ENCODE peak calls at places on chromosome 9, in six cellular contexts. S, C, O, D, H and Y are unnamed samples.

GRCh38 chr9:110007477-110008270 is 200.3 kb downstream of the C9orf152 start:
- DNase-seq in S (no peak), C (no peak), O (no peak), D (no peak), H (no peak), Y (no peak)

GRCh38 chr9:136283291-136284235 is 20.3 kb downstream of the CCDC187 start:
- DNase-seq in S (peak; percentile 43), C (peak; percentile 66), O (peak; percentile 85), D (peak; percentile 76), H (peak; percentile 85), Y (peak; percentile 82)

GRCh38 chr9:134965421-134965820 is 47.7 kb upstream of the FCN1 start:
- DNase-seq in S (no peak), C (no peak), O (peak; percentile 35), D (peak; percentile 26), H (no peak), Y (no peak)

GRCh38 chr9:91282292-91282691 is 79.4 kb downstream of the AUH start:
- DNase-seq in S (no peak), C (no peak), O (no peak), D (no peak), H (no peak), Y (no peak)

GRCh38 chr9:32423371-32423770 is 38.9 kb downstream of the ACO1 start:
- DNase-seq in S (no peak), C (no peak), O (no peak), D (no peak), H (no peak), Y (no peak)

GRCh38 chr9:69861011-69861410 is 40.4 kb downstream of the CFAP95 start:
- DNase-seq in S (no peak), C (no peak), O (no peak), D (no peak), H (no peak), Y (no peak)

GRCh38 chr9:18393340-18394130 is 80.4 kb upstream of the ADAMTSL1 start:
- DNase-seq in S (no peak), C (peak; percentile 67), O (peak; percentile 79), D (no peak), H (peak; percentile 76), Y (peak; percentile 56)

GRCh38 chr9:114448706-114449105 is 56.6 kb downstream of the WHRN start:
- DNase-seq in S (no peak), C (no peak), O (no peak), D (no peak), H (no peak), Y (no peak)

GRCh38 chr9:36144322-36145206 is 8.0 kb downstream of the GLIPR2 start:
- DNase-seq in S (no peak), C (no peak), O (no peak), D (peak; percentile 46), H (no peak), Y (no peak)

GRCh38 chr9:118222375-118222774 is 518.2 kb downstream of the TLR4 start:
- DNase-seq in S (peak; percentile 2), C (no peak), O (no peak), D (no peak), H (no peak), Y (no peak)

GRCh38 chr9:134361426-134361825 is 35.2 kb downstream of the RXRA start:
- DNase-seq in S (no peak), C (no peak), O (no peak), D (no peak), H (no peak), Y (no peak)

GRCh38 chr9:115862021-115862420 is 291.6 kb upstream of the PAPPA start:
- DNase-seq in S (no peak), C (no peak), O (no peak), D (no peak), H (no peak), Y (no peak)

GRCh38 chr9:99074902-99075245 is 30.0 kb upstream of the TGFBR1 start:
- DNase-seq in S (no peak), C (no peak), O (no peak), D (no peak), H (no peak), Y (no peak)

GRCh38 chr9:135227641-135228251 is 140.3 kb downstream of the OLFM1 start:
- DNase-seq in S (no peak), C (no peak), O (peak; percentile 50), D (no peak), H (no peak), Y (no peak)

GRCh38 chr9:114098021-114098659 is 952 bp downstream of the KIF12 start:
- DNase-seq in S (no peak), C (no peak), O (no peak), D (peak; percentile 45), H (peak; percentile 63), Y (peak; percentile 70)

GRCh38 chr9:78982849-78983248 is 588.9 kb upstream of the TLE4 start:
- DNase-seq in S (no peak), C (no peak), O (no peak), D (no peak), H (no peak), Y (no peak)

GRCh38 chr9:105833271-105833975 is 139.1 kb downstream of the TMEM38B start:
- DNase-seq in S (no peak), C (no peak), O (no peak), D (no peak), H (no peak), Y (no peak)

GRCh38 chr9:4927043-4927471 is 58.0 kb upstream of the JAK2 start:
- DNase-seq in S (peak; percentile 33), C (no peak), O (no peak), D (no peak), H (no peak), Y (no peak)

GRCh38 chr9:20754556-20754955 is 70.5 kb downstream of the FOCAD start:
- DNase-seq in S (no peak), C (no peak), O (no peak), D (no peak), H (no peak), Y (no peak)

GRCh38 chr9:77764894-77765780 is 117.0 kb upstream of the GNA14 start:
- DNase-seq in S (no peak), C (no peak), O (no peak), D (no peak), H (no peak), Y (no peak)

GRCh38 chr9:89661391-89661949 is 56.7 kb downstream of the GADD45G start:
- DNase-seq in S (no peak), C (no peak), O (peak; percentile 64), D (peak; percentile 62), H (peak; percentile 55), Y (peak; percentile 47)

GRCh38 chr9:131432597-131433301 is 38.9 kb downstream of the PRRC2B start:
- DNase-seq in S (no peak), C (no peak), O (peak; percentile 39), D (no peak), H (no peak), Y (no peak)
- TF ChIP-seq CTCF in S (no peak), C (no peak), O (no peak), D (no peak), H (no peak), Y (no peak)

DNA sequence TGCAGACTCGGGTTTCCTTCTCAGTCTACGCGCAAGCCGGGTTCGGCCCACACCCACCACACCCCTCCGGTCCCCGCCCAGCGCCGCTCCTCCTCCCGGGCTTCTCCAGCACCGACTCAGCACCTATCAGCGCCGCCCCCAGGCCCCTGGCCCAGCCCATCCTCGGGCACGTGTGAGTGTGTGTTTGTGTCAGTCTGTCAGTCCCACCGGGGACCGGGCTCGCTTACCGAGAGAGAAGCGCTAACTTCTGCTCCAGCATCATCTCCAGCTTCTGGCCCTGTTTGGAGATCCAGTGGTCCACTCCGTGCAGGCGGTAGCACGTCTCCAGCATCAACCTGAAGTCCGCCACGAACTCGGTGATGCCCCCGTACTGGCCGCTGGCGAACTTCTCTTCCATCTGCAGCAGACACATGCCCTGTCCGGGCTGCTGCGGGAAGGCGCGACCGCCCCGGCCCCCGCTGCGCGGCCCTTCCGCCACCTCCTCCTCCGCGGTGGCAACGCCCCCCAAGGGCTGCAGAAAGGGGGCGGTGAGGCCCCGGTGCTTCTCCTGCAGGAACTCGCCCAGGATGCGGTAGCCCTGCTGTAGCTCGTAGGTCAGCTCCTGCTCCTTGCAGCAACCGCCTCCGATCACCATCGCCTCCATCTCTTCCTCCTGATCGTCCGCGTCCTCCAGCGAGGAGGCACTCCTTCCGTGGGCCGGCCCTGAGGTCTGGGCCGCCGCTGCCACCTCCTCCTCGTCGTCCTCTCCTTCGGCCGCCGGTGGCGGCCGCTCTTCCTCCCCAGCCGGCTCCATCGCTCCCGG is 8.3 kb downstream of the RANBP6 start:
- DNase-seq in S (peak; percentile 68), C (peak; percentile 73), O (peak; percentile 90), D (peak; percentile 96), H (peak; percentile 88), Y (peak; percentile 95)
- TF ChIP-seq POLR2A in S (no peak), C (no peak), O (no peak), D (no peak), H (no peak), Y (peak; percentile 48)

GRCh38 chr9:92618633-92619225 is 51.2 kb downstream of the IPPK start:
- DNase-seq in S (no peak), C (no peak), O (peak; percentile 68), D (no peak), H (peak; percentile 72), Y (no peak)
- TF ChIP-seq POLR2AphosphoS5 in S (no peak), C (no peak), O (no peak), D (no peak), H (no peak), Y (no peak)

GRCh38 chr9:82020341-82020740 is 31.8 kb downstream of the SPATA31D1 start:
- DNase-seq in S (no peak), C (no peak), O (no peak), D (no peak), H (no peak), Y (no peak)
- TF ChIP-seq CTCF in S (no peak), C (no peak), O (no peak), D (no peak), H (no peak), Y (no peak)

DNA sequence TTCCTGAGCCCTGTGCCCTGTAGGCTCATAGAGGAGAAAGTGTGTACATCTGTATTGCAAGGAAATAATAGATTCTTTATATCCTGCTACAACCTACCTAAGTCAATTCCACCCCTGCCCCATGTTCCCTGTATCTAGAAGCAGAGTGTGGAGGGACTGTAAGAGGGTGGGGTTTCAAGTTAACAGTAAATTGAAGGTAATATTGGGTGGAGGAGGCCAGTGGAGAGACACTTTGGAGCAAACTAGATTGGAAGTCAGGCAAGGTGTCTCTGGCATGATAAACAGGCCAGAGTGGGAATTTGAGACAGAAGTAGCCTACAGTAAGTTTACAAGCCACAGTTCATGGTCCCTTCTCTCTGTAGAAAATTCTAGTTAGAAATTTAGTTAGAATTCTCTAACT is 2.3 kb upstream of the HEMGN start:
- DNase-seq in S (no peak), C (no peak), O (no peak), D (no peak), H (no peak), Y (no peak)
- TF ChIP-seq POLR2A in S (no peak), C (no peak), O (no peak), D (no peak), H (no peak), Y (no peak)

GRCh38 chr9:128099932-128100491 is 27.5 kb downstream of the PTGES2 start:
- DNase-seq in S (no peak), C (no peak), O (no peak), D (peak; percentile 59), H (no peak), Y (no peak)
- TF ChIP-seq POLR2AphosphoS5 in S (no peak), C (peak; percentile 18), O (no peak), D (peak; percentile 83), H (no peak), Y (no peak)

DNA sequence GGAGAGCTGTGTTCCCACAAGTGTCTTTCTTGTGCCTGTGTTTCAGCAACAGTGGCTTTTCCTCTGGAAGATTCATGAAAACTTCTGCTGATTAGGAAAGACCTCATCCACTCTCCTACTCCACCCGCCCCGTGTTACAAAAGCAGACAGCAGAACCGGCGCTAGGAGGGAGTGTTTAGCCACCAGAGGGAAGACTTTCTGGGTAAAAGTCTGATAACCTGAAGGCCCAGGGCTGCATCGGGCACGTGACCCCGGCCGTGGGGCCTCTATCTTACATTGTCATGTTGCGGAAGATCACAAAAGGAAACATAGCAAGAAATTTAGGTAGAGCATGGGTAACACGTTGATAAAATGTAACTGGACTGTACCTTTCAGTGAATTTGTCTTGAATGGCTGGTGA is 32.0 kb upstream of the DMRT2 start:
- DNase-seq in S (no peak), C (no peak), O (no peak), D (peak; percentile 40), H (no peak), Y (peak; percentile 41)
- TF ChIP-seq CTCF in S (peak; percentile 31), C (no peak), O (no peak), D (no peak), H (no peak), Y (peak; percentile 43)